ENCODE peak calls at places on chromosome 15, in ten cellular contexts. U is HFFc6; I is putamen; A is stimulated activated CD8-positive, alpha-beta memory T cell treated with anti-CD3 and anti-CD28 coated beads, Interleukin-15, amount 100 ng/mL, for 24 hours; O is AG10803; Z is NCI-H460; R is T47D; Q is heart left ventricle; V is erythroblast; W is AG08396. S is an unnamed sample.

GRCh38 chr15:84658080-84658787 is at the start of gene NMB:
- DNase-seq in A (peak), I (peak), O (peak), W (peak), U (peak), V (peak), Z (peak), Q (peak), R (peak), S (peak)

GRCh38 chr15:69008056-69008455 is 6.4 kb upstream of the NOX5 start:
- DNase-seq in W (no peak), O (no peak), I (no peak), A (no peak), R (no peak), Q (no peak), U (no peak), Z (no peak), V (no peak), S (no peak)

GRCh38 chr15:94225616-94226015 is 5.7 kb upstream of the MCTP2 start:
- DNase-seq in W (peak), I (no peak), Q (no peak), U (peak), Z (no peak), O (peak), V (no peak), R (no peak), A (no peak), S (no peak)

GRCh38 chr15:83053151-83053550 is 13.9 kb downstream of the BTBD1 start:
- DNase-seq in R (no peak), V (no peak), O (peak), W (peak), I (no peak), Q (no peak), U (peak), A (no peak), Z (peak), S (peak)

GRCh38 chr15:48062476-48062875 is 58.3 kb upstream of the SLC24A5 start:
- DNase-seq in Z (no peak), I (no peak), V (no peak), A (no peak), Q (no peak), O (no peak), U (peak), W (peak), R (no peak), S (peak)

GRCh38 chr15:41465822-41466421 is 27.8 kb upstream of the ITPKA start:
- DNase-seq in I (peak), A (no peak), W (peak), Z (peak), R (peak), V (peak), Q (no peak), U (peak), O (peak), S (peak)

GRCh38 chr15:90266061-90266431 is 574 bp downstream of the NGRN start:
- DNase-seq in Q (no peak), A (no peak), W (peak), Z (no peak), R (peak), I (peak), O (no peak), V (peak), U (peak), S (peak)

GRCh38 chr15:62352817-62353216 is 187.7 kb upstream of the C2CD4B start:
- DNase-seq in Z (no peak), R (no peak), I (no peak), W (no peak), O (no peak), A (no peak), Q (no peak), V (no peak), U (no peak), S (no peak)

GRCh38 chr15:43390723-43391122 is 19.8 kb downstream of the TUBGCP4 start:
- DNase-seq in O (peak), I (no peak), R (no peak), Z (no peak), Q (no peak), A (no peak), V (peak), W (no peak), U (no peak), S (no peak)

GRCh38 chr15:96583671-96584070 is 253.2 kb downstream of the NR2F2 start:
- DNase-seq in A (no peak), R (peak), W (no peak), Z (no peak), V (no peak), Q (no peak), U (no peak), I (no peak), O (no peak), S (no peak)

GRCh38 chr15:68354923-68355322 is 77.0 kb downstream of the ITGA11 start:
- DNase-seq in V (no peak), Q (no peak), A (no peak), I (no peak), R (no peak), U (peak), W (peak), Z (no peak), O (peak), S (no peak)

GRCh38 chr15:69337133-69337532 is 38.4 kb downstream of the PAQR5 start:
- DNase-seq in I (no peak), Z (no peak), Q (no peak), V (no peak), R (peak), A (no peak), W (no peak), O (peak), U (peak), S (no peak)

GRCh38 chr15:94269954-94270353 is 38.6 kb downstream of the MCTP2 start:
- DNase-seq in W (no peak), I (no peak), Z (no peak), U (no peak), A (no peak), O (no peak), R (no peak), Q (no peak), V (no peak), S (no peak)